ENCODE peak calls at places on chromosomes 13 and 19, in nine cellular contexts. Y, I, V, P, T, F, K, J and G are unnamed samples.

GRCh38 chr19:56827708-56828107 is 12.8 kb downstream of the PEG3 start:
- DNase-seq in Y (no peak), I (no peak), V (no peak), P (no peak), T (no peak), F (no peak), K (no peak), J (no peak), G (no peak)

GRCh38 chr19:40741527-40742390 is 8.5 kb downstream of the ACTMAP start:
- DNase-seq in Y (no peak), I (no peak), V (no peak), P (no peak), T (no peak), F (no peak), K (no peak), J (no peak), G (no peak)

GRCh38 chr13:104014803-104015645 is 948.8 kb upstream of the SLC10A2 start:
- DNase-seq in Y (no peak), I (no peak), V (no peak), P (no peak), T (no peak), F (no peak), K (no peak), J (no peak), G (peak)

GRCh38 chr19:48635263-48635965 is 1.8 kb downstream of the DBP start:
- DNase-seq in Y (no peak), I (peak), V (peak), P (peak), T (peak), F (peak), K (peak), J (peak), G (peak)

GRCh38 chr19:2282062-2282861 is at the start of gene PEAK3:
- DNase-seq in Y (no peak), I (peak), V (peak), P (no peak), T (peak), F (no peak), K (no peak), J (peak), G (no peak)

GRCh38 chr13:81872581-81872980 is 1531.7 kb upstream of the SPRY2 start:
- DNase-seq in Y (no peak), I (no peak), V (no peak), P (no peak), T (peak), F (peak), K (no peak), J (no peak), G (peak)

GRCh38 chr19:485122-485521 is 11.2 kb upstream of the MADCAM1 start:
- DNase-seq in Y (no peak), I (no peak), V (no peak), P (no peak), T (peak), F (no peak), K (no peak), J (no peak), G (no peak)

GRCh38 chr13:65932587-65933239 is 1297.4 kb downstream of the PCDH9 start:
- DNase-seq in Y (no peak), I (no peak), V (no peak), P (no peak), T (no peak), F (peak), K (no peak), J (no peak), G (no peak)

GRCh38 chr13:102977471-102977870 is 88.7 kb downstream of the SLC10A2 start:
- DNase-seq in Y (no peak), I (no peak), V (no peak), P (no peak), T (no peak), F (no peak), K (no peak), J (no peak), G (no peak)

GRCh38 chr19:45667620-45668341 is at the start of gene GIPR:
- DNase-seq in Y (no peak), I (peak), V (peak), P (peak), T (peak), F (peak), K (no peak), J (peak), G (peak)

GRCh38 chr13:67990868-67991267 is 760.7 kb upstream of the PCDH9 start:
- DNase-seq in Y (no peak), I (no peak), V (no peak), P (no peak), T (no peak), F (no peak), K (no peak), J (no peak), G (no peak)

GRCh38 chr19:15421726-15422260 is 3.0 kb upstream of the AKAP8L start:
- DNase-seq in Y (no peak), I (peak), V (no peak), P (no peak), T (no peak), F (no peak), K (peak), J (peak), G (no peak)

GRCh38 chr13:85108356-85108755 is 690.9 kb downstream of the SLITRK6 start:
- DNase-seq in Y (no peak), I (no peak), V (no peak), P (no peak), T (no peak), F (no peak), K (peak), J (no peak), G (no peak)

GRCh38 chr19:52735734-52736133 is 890 bp upstream of the ZNF611 start:
- DNase-seq in Y (no peak), I (no peak), V (no peak), P (peak), T (peak), F (peak), K (peak), J (no peak), G (no peak)

GRCh38 chr19:1397838-1398237 is 3.5 kb downstream of the GAMT start:
- DNase-seq in Y (no peak), I (no peak), V (no peak), P (no peak), T (no peak), F (no peak), K (no peak), J (no peak), G (peak)

GRCh38 chr13:94811753-94812152 is 99.4 kb upstream of the SOX21 start:
- DNase-seq in Y (no peak), I (no peak), V (no peak), P (no peak), T (no peak), F (no peak), K (no peak), J (no peak), G (no peak)

GRCh38 chr13:50615234-50615633 is 228.3 kb downstream of the DLEU7 start:
- DNase-seq in Y (no peak), I (no peak), V (no peak), P (no peak), T (no peak), F (no peak), K (no peak), J (no peak), G (peak)

GRCh38 chr13:25992076-25992475 is 59.7 kb downstream of the SHISA2 start:
- DNase-seq in Y (no peak), I (no peak), V (no peak), P (no peak), T (no peak), F (peak), K (no peak), J (no peak), G (no peak)

GRCh38 chr13:83065136-83065535 is 817.1 kb downstream of the SLITRK1 start:
- DNase-seq in Y (no peak), I (no peak), V (no peak), P (no peak), T (no peak), F (no peak), K (no peak), J (peak), G (no peak)

GRCh38 chr19:9940778-9941177 is 4.5 kb upstream of the OLFM2 start:
- DNase-seq in Y (no peak), I (no peak), V (no peak), P (no peak), T (no peak), F (no peak), K (no peak), J (no peak), G (peak)

GRCh38 chr19:53824134-53824611 is at the start of gene NLRP12:
- DNase-seq in Y (no peak), I (no peak), V (no peak), P (no peak), T (no peak), F (no peak), K (no peak), J (peak), G (no peak)

GRCh38 chr19:51158474-51159129 is 16.5 kb downstream of the SIGLEC7 start:
- DNase-seq in Y (no peak), I (no peak), V (peak), P (peak), T (peak), F (peak), K (peak), J (no peak), G (peak)

GRCh38 chr13:69474286-69474685 is 633.3 kb upstream of the ATXN8OS start:
- DNase-seq in Y (no peak), I (no peak), V (no peak), P (no peak), T (no peak), F (peak), K (no peak), J (no peak), G (no peak)

GRCh38 chr13:98143157-98143553 is 261 bp downstream of the FARP1 start:
- DNase-seq in Y (no peak), I (no peak), V (no peak), P (no peak), T (peak), F (no peak), K (no peak), J (no peak), G (no peak)

GRCh38 chr19:19579533-19580361 is 38.7 kb downstream of the PBX4 start:
- DNase-seq in Y (no peak), I (no peak), V (no peak), P (no peak), T (no peak), F (no peak), K (no peak), J (no peak), G (no peak)